ENCODE peak calls at places on chromosomes 4 and X, in five cellular contexts. Z is K562, M is stomach, X is A549, Q is tibial nerve. E is an unnamed sample. For H3K4me1, the result is how much of the 10 kb centered on the place peaks cover.

GRCh38 chr4:4559596-4559995 is 17.7 kb upstream of the STX18 start:
- DNase-seq in Z (no peak), M (no peak), X (no peak), Q (no peak), E (no peak)

GRCh38 chrX:149682031-149682430 is 29.8 kb upstream of the MAGEA11 start:
- DNase-seq in Z (no peak), M (no peak), X (no peak), Q (no peak), E (no peak)

GRCh38 chrX:13538414-13538813 is 31.0 kb upstream of the EGFL6 start:
- DNase-seq in Z (no peak), M (no peak), X (no peak), Q (no peak), E (no peak)

GRCh38 chr4:76738081-76738931 is 159.6 kb downstream of the SOWAHB start:
- DNase-seq in Z (no peak), M (no peak), X (no peak), Q (no peak), E (peak)

GRCh38 chrX:120311632-120312000 is 355 bp upstream of the TMEM255A start:
- DNase-seq in Z (no peak), M (no peak), X (no peak), Q (no peak), E (no peak)

GRCh38 chrX:106959897-106960296 is 39.7 kb downstream of the CLDN2 start:
- DNase-seq in Z (no peak), M (no peak), X (peak), Q (no peak), E (no peak)

GRCh38 chr4:85672116-85672515 is 197.2 kb downstream of the ARHGAP24 start:
- DNase-seq in Z (no peak), M (no peak), X (no peak), Q (no peak), E (no peak)

GRCh38 chrX:28135378-28136047 is 154.3 kb upstream of the DCAF8L1 start:
- DNase-seq in Z (no peak), M (no peak), X (no peak), Q (no peak), E (no peak)

GRCh38 chr4:88189418-88189738 is 30.9 kb upstream of the ABCG2 start:
- DNase-seq in Z (no peak), M (no peak), X (no peak), Q (no peak), E (no peak)

GRCh38 chrX:100636321-100636991 is at the start of gene TSPAN6:
- DNase-seq in Z (peak), M (peak), X (peak), Q (peak), E (peak)

GRCh38 chrX:113300580-113300979 is 459.9 kb upstream of the AMOT start:
- DNase-seq in Z (no peak), M (no peak), X (no peak), Q (no peak), E (no peak)

GRCh38 chr4:185346975-185347601 is 48.6 kb downstream of the LRP2BP start:
- DNase-seq in Z (no peak), M (no peak), X (no peak), Q (no peak), E (no peak)

GRCh38 chr4:85777908-85778808 is 303.2 kb downstream of the ARHGAP24 start:
- DNase-seq in Z (no peak), M (no peak), X (no peak), Q (no peak), E (no peak)

GRCh38 chr4:176587920-176588319 is 204.8 kb downstream of the VEGFC start:
- DNase-seq in Z (no peak), M (no peak), X (no peak), Q (no peak), E (no peak)

GRCh38 chrX:77785400-77785745 is 643 bp downstream of the ATRX start:
- DNase-seq in Z (peak), M (no peak), X (peak), Q (no peak), E (peak)

GRCh38 chrX:69117876-69118526 is 47.3 kb downstream of the PJA1 start:
- DNase-seq in Z (no peak), M (no peak), X (no peak), Q (no peak), E (no peak)

GRCh38 chrX:67622053-67622452 is 78.2 kb downstream of the AR start:
- DNase-seq in Z (no peak), M (no peak), X (no peak), Q (no peak), E (no peak)

GRCh38 chrX:47187106-47187677 is 6.4 kb upstream of the UBA1 start:
- DNase-seq in Z (no peak), M (no peak), X (no peak), Q (no peak), E (no peak)

GRCh38 chr4:118033148-118034060 is 882 bp upstream of the NDST3 start:
- DNase-seq in Z (no peak), M (peak), X (peak), Q (no peak), E (peak)

GRCh38 chr4:2290488-2290887 is 28.6 kb upstream of the MXD4 start:
- DNase-seq in Z (no peak), M (no peak), X (no peak), Q (no peak), E (peak)

GRCh38 chr4:78517050-78517652 is 34.4 kb upstream of the ANXA3 start:
- DNase-seq in Z (peak), M (no peak), X (peak), Q (no peak), E (no peak)

GRCh38 chrX:13398073-13398823 is 78.4 kb upstream of the ATXN3L start:
- DNase-seq in Z (peak), M (peak), X (peak), Q (peak), E (peak)

GRCh38 chrX:64206556-64207162 is 1.2 kb upstream of the AMER1 start:
- DNase-seq in Z (no peak), M (no peak), X (no peak), Q (no peak), E (peak)

GRCh38 chr4:7392438-7393374 is 42.0 kb downstream of the PSAPL1 start:
- DNase-seq in Z (peak), M (peak), X (no peak), Q (no peak), E (peak)

GRCh38 chrX:33307954-33308353 is 96.6 kb upstream of the DMD start:
- DNase-seq in Z (no peak), M (no peak), X (no peak), Q (no peak), E (no peak)

GRCh38 chr4:184019667-184020665 is 114.9 kb downstream of the STOX2 start:
- DNase-seq in Z (no peak), M (no peak), X (no peak), Q (no peak), E (no peak)

GRCh38 chr4:87555751-87556619 is 26.8 kb upstream of the SPARCL1 start:
- DNase-seq in Z (no peak), M (no peak), X (peak), Q (no peak), E (no peak)

GRCh38 chr4:1411436-1412375 is 5.5 kb upstream of the NKX1-1 start:
- DNase-seq in Z (no peak), M (peak), X (no peak), Q (no peak), E (no peak)

GRCh38 chr4:170581969-170582368 is 492.2 kb upstream of the AADAT start:
- DNase-seq in Z (no peak), M (no peak), X (no peak), Q (no peak), E (no peak)

GRCh38 chr4:114281561-114281960 is 302.1 kb upstream of the ARSJ start:
- DNase-seq in Z (no peak), M (no peak), X (no peak), Q (no peak), E (no peak)
- TF ChIP-seq EP300 in Z (no peak), M (no peak), X (no peak), Q (no peak), E (no peak)

GRCh38 chr4:89296399-89296798 is 11.2 kb downstream of the GPRIN3 start:
- DNase-seq in Z (no peak), M (no peak), X (no peak), Q (no peak), E (no peak)

GRCh38 chr4:89296871-89297270 is 10.7 kb downstream of the GPRIN3 start:
- DNase-seq in Z (no peak), M (no peak), X (no peak), Q (no peak), E (no peak)

GRCh38 chr4:89293299-89293698 is 14.3 kb downstream of the GPRIN3 start:
- DNase-seq in Z (no peak), M (no peak), X (no peak), Q (no peak), E (no peak)

GRCh38 chr4:89294583-89295244 is 12.9 kb downstream of the GPRIN3 start:
- DNase-seq in Z (no peak), M (no peak), X (no peak), Q (no peak), E (no peak)

GRCh38 chr4:89295415-89295927 is 12.1 kb downstream of the GPRIN3 start:
- DNase-seq in Z (no peak), M (no peak), X (no peak), Q (no peak), E (no peak)
- H3K4me1 ChIP-seq in Z (under half), M (under half), X (half or more), Q (under half), E (under half)

GRCh38 chr4:56400560-56400959 is 13.3 kb upstream of the AASDH start:
- DNase-seq in Z (no peak), M (no peak), X (no peak), Q (no peak), E (no peak)
- TF ChIP-seq POLR2A in Z (no peak), M (no peak), X (no peak), Q (no peak), E (no peak)

GRCh38 chr4:83535520-83535944 is 376 bp upstream of the GPAT3 start:
- DNase-seq in Z (peak), M (peak), X (peak), Q (peak), E (peak)

GRCh38 chr4:83536649-83537352 is 893 bp downstream of the GPAT3 start:
- DNase-seq in Z (no peak), M (no peak), X (no peak), Q (no peak), E (no peak)

DNA sequence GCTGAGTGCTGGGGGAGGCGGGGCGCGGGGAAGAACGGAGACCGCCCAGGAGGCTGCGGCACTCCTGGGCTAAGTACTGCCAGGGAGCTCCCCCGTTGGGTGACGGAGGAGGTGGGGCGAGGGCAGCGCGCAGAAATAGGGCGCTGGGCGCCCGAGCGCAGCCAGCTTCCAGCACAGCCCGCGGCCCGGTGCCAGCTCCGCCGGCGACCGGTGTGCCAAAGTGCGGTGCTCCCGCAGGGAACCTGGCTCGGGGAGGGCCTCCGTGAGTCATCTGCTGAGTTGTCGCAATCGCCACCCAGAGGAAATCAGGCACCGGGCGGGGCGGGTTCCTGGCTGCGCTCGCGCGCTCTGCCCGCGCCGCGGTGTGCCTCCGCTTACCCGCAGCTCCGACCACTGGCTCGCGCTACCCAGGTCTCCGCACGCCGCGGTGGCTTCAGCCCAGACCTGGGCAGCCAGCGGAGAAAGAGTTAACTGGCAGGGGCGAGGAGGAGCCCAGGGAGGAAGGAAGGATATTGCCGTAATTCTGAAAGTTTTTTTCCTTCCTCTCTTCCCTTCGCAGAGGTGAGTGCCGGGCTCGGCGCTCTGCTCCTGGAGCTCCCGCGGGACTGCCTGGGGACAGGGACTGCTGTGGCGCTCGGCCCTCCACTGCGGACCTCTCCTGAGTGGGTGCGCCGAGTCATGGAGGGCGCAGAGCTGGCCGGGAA is at the start of gene GPAT3:
- DNase-seq in Z (peak), M (peak), X (peak), Q (peak), E (peak)
- TF ChIP-seq EP300 in Z (no peak), M (no peak), X (peak), Q (no peak), E (no peak)